ENCODE peak calls at places on chromosome 15, in seven cellular contexts. H is HFF-Myc, R is GM03348, V is activated T-cell treated with anti-CD3 and anti-CD28 coated beads for 24 hours, F is NB4, K is left ventricle myocardium superior, Z is breast epithelium. T is an unnamed sample.

GRCh38 chr15:48466825-48467224 is 135.6 kb downstream of the DUT start:
- DNase-seq in H (no peak), R (no peak), V (no peak), F (no peak), K (no peak), Z (no peak), T (no peak)

GRCh38 chr15:97791824-97792792 is 168.4 kb upstream of the ARRDC4 start:
- DNase-seq in H (no peak), R (no peak), V (no peak), F (no peak), K (no peak), Z (no peak), T (no peak)

GRCh38 chr15:61479601-61480000 is 250.5 kb upstream of the RORA start:
- DNase-seq in H (no peak), R (no peak), V (no peak), F (no peak), K (no peak), Z (no peak), T (no peak)

GRCh38 chr15:23446215-23447106 is 582 bp downstream of the GOLGA6L2 start:
- DNase-seq in H (no peak), R (no peak), V (no peak), F (peak; percentile 14), K (no peak), Z (no peak), T (no peak)

GRCh38 chr15:80920271-80920699 is 69.3 kb downstream of the MESD start:
- DNase-seq in H (no peak), R (no peak), V (no peak), F (no peak), K (no peak), Z (no peak), T (peak; percentile 58)

GRCh38 chr15:27249046-27249722 is 278.2 kb downstream of the GABRG3 start:
- DNase-seq in H (no peak), R (no peak), V (no peak), F (no peak), K (no peak), Z (no peak), T (no peak)

GRCh38 chr15:60457985-60458384 is 21.0 kb downstream of the ICE2 start:
- DNase-seq in H (no peak), R (no peak), V (no peak), F (no peak), K (no peak), Z (no peak), T (no peak)

GRCh38 chr15:92011611-92012367 is 158.3 kb downstream of the SLCO3A1 start:
- DNase-seq in H (no peak), R (no peak), V (peak; percentile 16), F (no peak), K (peak; percentile 55), Z (no peak), T (peak; percentile 67)

GRCh38 chr15:74301583-74302374 is 65.7 kb downstream of the CCDC33 start:
- DNase-seq in H (no peak), R (no peak), V (no peak), F (no peak), K (no peak), Z (no peak), T (no peak)